ENCODE peak calls at places on chromosomes 13 and 19, in nine cellular contexts. X is breast epithelium, A is prostate gland, H is choroid plexus epithelial cell, Z is endothelial cell, N is fibroblast of pulmonary artery, L is WTC11, G is GM13976, B is neural crest cell. Y is an unnamed sample.

GRCh38 chr13:57716295-57716694 is 84.8 kb downstream of the PCDH17 start:
- DNase-seq in A (no peak), Z (no peak), X (no peak), N (no peak), L (peak; percentile 32), G (no peak), H (no peak), B (no peak), Y (no peak)

GRCh38 chr19:51751655-51752054 is at the start of gene FPR1:
- DNase-seq in A (no peak), G (no peak), Z (no peak), B (no peak), X (no peak), L (no peak), N (peak; percentile 29), H (peak; percentile 91), Y (no peak)

GRCh38 chr19:16330368-16330801 is 5.8 kb downstream of the KLF2 start:
- DNase-seq in B (no peak), G (peak; percentile 71), N (peak; percentile 87), Z (no peak), A (no peak), L (no peak), X (no peak), H (peak; percentile 77), Y (peak; percentile 91)

GRCh38 chr19:5966215-5966614 is 11.7 kb downstream of the RANBP3 start:
- DNase-seq in N (peak; percentile 92), L (no peak), X (no peak), Z (no peak), G (no peak), B (no peak), H (peak; percentile 47), A (no peak), Y (no peak)

GRCh38 chr19:49210108-49210900 is 52.7 kb downstream of the TRPM4 start:
- DNase-seq in N (no peak), G (peak; percentile 54), B (no peak), L (peak; percentile 96), A (no peak), Z (peak; percentile 35), H (peak; percentile 56), X (no peak), Y (no peak)

GRCh38 chr13:30872685-30873443 is 33.2 kb upstream of the MEDAG start:
- DNase-seq in A (no peak), L (peak; percentile 51), H (peak; percentile 80), B (peak; percentile 47), X (peak; percentile 57), N (peak; percentile 91), G (no peak), Z (peak; percentile 37), Y (no peak)

GRCh38 chr13:110993788-110994187 is 78.9 kb upstream of the ANKRD10 start:
- DNase-seq in Z (no peak), A (no peak), X (no peak), N (no peak), G (no peak), L (peak; percentile 36), B (no peak), H (no peak), Y (no peak)

GRCh38 chr19:44141191-44142013 is at the start of gene ZNF234:
- DNase-seq in Z (peak; percentile 65), N (peak; percentile 82), H (peak; percentile 82), G (peak; percentile 87), L (peak; percentile 68), B (peak; percentile 68), A (peak; percentile 85), X (peak; percentile 57), Y (peak; percentile 34)

GRCh38 chr19:16571689-16572331 is 405 bp downstream of the SLC35E1 start:
- DNase-seq in A (peak; percentile 23), L (peak; percentile 42), X (no peak), H (peak; percentile 37), B (peak; percentile 20), Z (peak; percentile 24), G (peak; percentile 64), N (peak; percentile 16), Y (no peak)

GRCh38 chr19:13026478-13026999 is 31.3 kb downstream of the NFIX start:
- DNase-seq in X (no peak), G (no peak), N (peak; percentile 40), A (no peak), B (no peak), Z (no peak), L (no peak), H (no peak), Y (no peak)
- TF ChIP-seq CTCF in X (no peak), G (no peak), N (no peak), A (no peak), B (no peak), Z (no peak), L (no peak), H (no peak), Y (no peak)

GRCh38 chr13:97268772-97269171 is 46.6 kb downstream of the MBNL2 start:
- DNase-seq in H (no peak), B (no peak), X (no peak), Z (peak; percentile 35), A (no peak), N (peak; percentile 54), G (no peak), L (peak; percentile 20), Y (no peak)
- TF ChIP-seq CTCF in H (peak; percentile 44), B (no peak), X (no peak), Z (no peak), A (no peak), N (peak; percentile 27), G (no peak), L (no peak), Y (no peak)

GRCh38 chr19:38361633-38362075 is 12.7 kb upstream of the PSMD8 start:
- DNase-seq in Z (peak; percentile 77), G (peak; percentile 88), H (peak; percentile 75), A (peak; percentile 78), X (peak; percentile 75), B (peak; percentile 65), N (peak; percentile 65), L (peak; percentile 94), Y (no peak)
- TF ChIP-seq CTCF in Z (no peak), G (no peak), H (peak; percentile 19), A (no peak), X (no peak), B (peak; percentile 48), N (no peak), L (no peak), Y (no peak)

DNA sequence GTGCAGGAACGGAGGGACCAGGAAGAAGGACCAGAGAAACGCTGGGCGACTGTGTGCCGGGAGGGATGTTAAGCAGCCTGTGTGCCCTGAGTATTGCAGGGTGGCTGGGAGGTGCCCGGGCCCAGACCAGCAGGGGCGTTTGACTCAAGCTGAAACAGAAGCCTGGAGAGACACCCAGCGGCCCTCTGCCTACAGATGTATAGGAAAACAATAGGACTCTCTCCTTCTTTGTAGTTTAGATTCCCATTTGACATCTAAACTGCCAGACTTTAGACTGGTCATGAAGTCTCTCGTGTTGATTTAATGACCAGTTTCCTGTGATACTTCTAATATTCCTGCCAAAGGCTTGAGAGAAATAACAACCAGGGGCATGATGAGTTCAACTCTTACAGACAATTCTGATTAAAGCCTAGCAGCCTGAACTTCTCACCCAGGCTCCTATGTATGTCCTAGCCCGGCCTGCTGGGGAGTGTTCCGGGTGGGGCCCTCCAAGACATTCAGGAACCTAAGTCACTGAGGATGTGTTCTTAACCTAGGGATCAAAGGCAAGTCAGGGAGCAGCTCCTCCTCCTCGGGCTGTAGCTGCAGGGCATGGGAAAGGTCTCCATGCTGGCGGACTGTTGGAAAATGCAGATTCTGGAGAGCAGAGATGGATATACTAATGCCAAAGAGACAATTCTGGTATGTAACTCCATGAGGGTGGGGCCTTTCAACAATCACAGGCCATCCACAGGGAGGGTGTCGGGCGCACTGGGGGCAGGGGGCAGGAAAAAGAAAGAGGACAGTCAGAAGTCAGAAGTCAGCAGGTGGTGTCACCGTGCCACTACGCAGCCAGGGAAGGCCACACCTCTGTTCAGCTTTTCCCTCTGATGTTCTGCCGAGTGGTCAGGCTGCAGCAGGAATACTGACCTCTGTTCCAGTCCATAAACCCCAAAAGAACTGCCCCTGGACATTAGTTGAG is 131.9 kb downstream of the STARD13 start:
- DNase-seq in H (peak; percentile 87), X (no peak), Z (no peak), L (no peak), A (no peak), G (no peak), N (peak; percentile 63), B (no peak), Y (no peak)
- TF ChIP-seq CTCF in H (peak; percentile 60), X (no peak), Z (no peak), L (no peak), A (no peak), G (no peak), N (peak; percentile 40), B (no peak), Y (no peak)